ENCODE peak calls at places on chromosomes 12 and 14, in five cellular contexts. F is heart left ventricle; N is psoas muscle; H is tibial artery; L is CD8-positive, alpha-beta T cell. Z is an unnamed sample.

GRCh38 chr12:117092511-117092780 is 6.8 kb downstream of the TESC start:
- DNase-seq in N (no peak), F (no peak), L (no peak), H (no peak), Z (no peak)

GRCh38 chr14:32826404-32827082 is 112.1 kb upstream of the NPAS3 start:
- DNase-seq in F (peak), H (no peak), L (no peak), N (no peak), Z (no peak)

GRCh38 chr12:11707535-11707934 is 58.1 kb downstream of the ETV6 start:
- DNase-seq in H (no peak), F (peak), L (no peak), N (no peak), Z (no peak)

GRCh38 chr14:21537088-21537424 is 10.9 kb upstream of the SALL2 start:
- DNase-seq in N (no peak), H (no peak), F (no peak), L (no peak), Z (no peak)

GRCh38 chr14:76765461-76765931 is 4.2 kb downstream of the VASH1 start:
- DNase-seq in L (no peak), H (no peak), N (no peak), F (no peak), Z (peak)

GRCh38 chr12:106123551-106123991 is 15.2 kb downstream of the NUAK1 start:
- DNase-seq in N (peak), H (peak), L (no peak), F (peak), Z (peak)

GRCh38 chr12:118358607-118359540 is 13.8 kb downstream of the TAOK3 start:
- DNase-seq in L (no peak), N (no peak), F (no peak), H (no peak), Z (no peak)

GRCh38 chr14:35122696-35123387 is 490 bp downstream of the PRORP start:
- DNase-seq in H (peak), N (no peak), F (no peak), L (no peak), Z (no peak)

GRCh38 chr12:66603458-66603857 is 75.4 kb downstream of the GRIP1 start:
- DNase-seq in L (no peak), H (no peak), N (no peak), F (no peak), Z (no peak)

GRCh38 chr14:68704736-68705720 is 87.8 kb downstream of the ZFP36L1 start:
- DNase-seq in F (no peak), L (no peak), H (no peak), N (no peak), Z (peak)

GRCh38 chr12:12653922-12654321 is 42.1 kb downstream of the GPR19 start:
- DNase-seq in H (no peak), N (no peak), L (no peak), F (no peak), Z (no peak)

GRCh38 chr12:126831115-126831514 is 1435.9 kb upstream of the TMEM132C start:
- DNase-seq in F (no peak), H (no peak), L (no peak), N (no peak), Z (no peak)

GRCh38 chr12:56990648-56991318 is 15.6 kb downstream of the ZBTB39 start:
- DNase-seq in F (no peak), H (no peak), L (no peak), N (no peak), Z (peak)

GRCh38 chr12:114904254-114905003 is 220.5 kb upstream of the TBX3 start:
- DNase-seq in H (no peak), N (no peak), F (no peak), L (no peak), Z (no peak)

GRCh38 chr14:48936352-48936751 is 649.8 kb downstream of the RPS29 start:
- DNase-seq in H (no peak), F (no peak), L (no peak), N (no peak), Z (no peak)

GRCh38 chr14:92517761-92518160 is 4.2 kb downstream of the RIN3 start:
- DNase-seq in F (no peak), H (no peak), N (no peak), L (no peak), Z (no peak)

GRCh38 chr14:89401783-89402182 is 15.2 kb downstream of the FOXN3 start:
- DNase-seq in F (no peak), L (no peak), N (no peak), H (no peak), Z (no peak)

GRCh38 chr12:75196408-75196807 is 13.2 kb downstream of the KCNC2 start:
- DNase-seq in F (no peak), N (no peak), H (no peak), L (no peak), Z (no peak)

GRCh38 chr14:64671591-64671990 is 32.6 kb upstream of the PLEKHG3 start:
- DNase-seq in L (no peak), N (no peak), F (no peak), H (no peak), Z (no peak)

GRCh38 chr14:74531467-74531866 is 37.9 kb downstream of the ISCA2 start:
- DNase-seq in L (no peak), N (no peak), H (no peak), F (peak), Z (no peak)

GRCh38 chr12:52879394-52880351 is 25.2 kb downstream of the KRT8 start:
- DNase-seq in F (peak), N (peak), L (peak), H (peak), Z (no peak)

GRCh38 chr14:53128303-53128702 is 24.8 kb downstream of the DDHD1 start:
- DNase-seq in F (no peak), N (no peak), L (no peak), H (no peak), Z (no peak)

GRCh38 chr14:104103061-104104005 is 17.8 kb downstream of the ASPG start:
- DNase-seq in L (no peak), N (peak), H (no peak), F (no peak), Z (no peak)

GRCh38 chr14:88476375-88476774 is 78.4 kb downstream of the PTPN21 start:
- DNase-seq in L (no peak), H (no peak), N (no peak), F (no peak), Z (no peak)

GRCh38 chr12:21656931-21657335 is 709 bp downstream of the LDHB start:
- DNase-seq in L (peak), N (no peak), H (peak), F (peak), Z (peak)

GRCh38 chr14:51093371-51094281 is 1.3 kb downstream of the TRIM9 start:
- DNase-seq in F (no peak), H (no peak), L (peak), N (no peak), Z (no peak)

GRCh38 chr14:73376585-73376984 is 81.8 kb downstream of the NUMB start:
- DNase-seq in N (no peak), L (no peak), H (no peak), F (no peak), Z (no peak)

GRCh38 chr12:39287817-39288216 is 155.1 kb downstream of the KIF21A start:
- DNase-seq in N (no peak), H (no peak), L (no peak), F (no peak), Z (no peak)

GRCh38 chr12:20716037-20716436 is 20.9 kb downstream of the SLCO1C1 start:
- DNase-seq in L (no peak), N (no peak), F (no peak), H (no peak), Z (no peak)

GRCh38 chr12:117188121-117188665 is 2.1 kb downstream of the FBXO21 start:
- DNase-seq in N (no peak), H (no peak), F (no peak), L (no peak), Z (no peak)

GRCh38 chr12:116423053-116423452 is 136.1 kb upstream of the MAP1LC3B2 start:
- DNase-seq in L (no peak), N (no peak), H (no peak), F (no peak), Z (no peak)

GRCh38 chr14:38735006-38735405 is 368.0 kb downstream of the SEC23A start:
- DNase-seq in F (no peak), L (no peak), H (no peak), N (no peak), Z (no peak)

GRCh38 chr14:68050177-68050576 is 230.6 kb downstream of the RAD51B start:
- DNase-seq in F (no peak), N (no peak), H (no peak), L (no peak), Z (no peak)

GRCh38 chr14:96634481-96634880 is 132.3 kb downstream of the PAPOLA start:
- DNase-seq in H (no peak), F (no peak), L (no peak), N (no peak), Z (peak)

GRCh38 chr12:27821259-27821973 is 41.4 kb upstream of the MANSC4 start:
- DNase-seq in H (peak), F (peak), L (peak), N (no peak), Z (no peak)

GRCh38 chr14:21145437-21145836 is 10.4 kb downstream of the OR5AU1 start:
- DNase-seq in N (no peak), F (no peak), L (no peak), H (no peak), Z (no peak)

GRCh38 chr12:32331133-32331532 is 68.2 kb upstream of the FGD4 start:
- DNase-seq in N (no peak), F (no peak), H (no peak), L (no peak), Z (no peak)

GRCh38 chr14:102086346-102086971 is 385 bp downstream of the HSP90AA1 start:
- DNase-seq in N (peak), L (peak), H (peak), F (peak), Z (no peak)

GRCh38 chr14:102088012-102088792 is 1.4 kb upstream of the HSP90AA1 start:
- DNase-seq in N (peak), F (peak), H (peak), L (peak), Z (no peak)

GRCh38 chr14:102085503-102085902 is 1.3 kb downstream of the HSP90AA1 start:
- DNase-seq in N (no peak), L (no peak), F (no peak), H (no peak), Z (no peak)

GRCh38 chr14:102087762-102088011 is 843 bp upstream of the HSP90AA1 start:
- DNase-seq in F (no peak), H (no peak), L (no peak), N (no peak), Z (no peak)

DNA sequence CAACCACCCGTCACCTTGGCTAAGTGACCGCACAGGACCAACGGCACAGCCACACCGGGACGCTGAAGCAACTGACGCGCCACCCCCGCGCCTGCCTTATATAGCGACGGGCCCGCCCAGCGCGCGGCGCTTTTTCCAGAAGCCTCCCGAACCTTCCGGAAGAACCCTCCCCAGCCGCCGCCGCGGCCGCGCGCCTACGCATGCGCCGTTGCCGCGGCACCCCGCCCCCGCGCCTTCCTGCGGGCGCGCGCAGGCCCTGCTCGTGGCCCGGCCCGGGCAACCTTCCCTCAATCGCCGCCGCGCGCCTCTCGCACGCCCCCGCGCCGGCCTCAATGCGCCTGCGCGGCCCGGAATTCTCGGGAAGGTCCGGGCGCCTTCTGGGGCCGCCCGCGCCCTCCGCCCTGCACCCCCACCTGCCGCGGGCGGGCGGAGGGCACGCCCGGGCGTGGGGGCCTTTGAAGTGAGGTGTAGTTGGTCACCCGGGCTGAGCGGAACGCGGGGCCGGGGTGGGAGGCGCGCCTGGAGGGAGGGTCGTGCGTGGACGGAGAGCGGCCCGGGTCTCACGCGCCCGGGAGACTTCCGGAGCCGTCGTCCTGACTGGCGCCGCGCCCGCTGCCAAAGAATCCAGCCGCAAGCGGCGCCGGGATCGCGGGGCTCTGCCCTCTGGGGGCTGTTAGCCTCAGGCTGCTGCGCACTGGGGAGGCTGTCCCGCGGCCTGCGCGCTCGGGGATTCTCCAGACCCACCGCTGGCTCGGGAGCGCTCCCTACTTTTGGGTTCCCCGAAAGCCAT is at the start of gene HSP90AA1:
- DNase-seq in F (peak), H (peak), N (peak), L (peak), Z (peak)
- TF ChIP-seq CTCF in F (peak), H (no peak), N (peak), L (no peak), Z (no peak)

GRCh38 chr14:23528555-23528954 is 23.0 kb downstream of the ZFHX2 start:
- DNase-seq in H (no peak), L (no peak), F (no peak), N (no peak), Z (no peak)

GRCh38 chr14:23524954-23525353 is 26.6 kb downstream of the ZFHX2 start:
- DNase-seq in N (no peak), L (no peak), H (no peak), F (no peak), Z (no peak)

GRCh38 chr14:23523229-23524016 is 28.1 kb downstream of the ZFHX2 start:
- DNase-seq in N (no peak), H (no peak), F (no peak), L (no peak), Z (no peak)

GRCh38 chr14:23522643-23523198 is 28.8 kb downstream of the ZFHX2 start:
- DNase-seq in F (no peak), N (no peak), H (no peak), L (no peak), Z (no peak)

GRCh38 chr14:23525611-23526010 is 26.0 kb downstream of the ZFHX2 start:
- DNase-seq in H (no peak), F (no peak), N (no peak), L (no peak), Z (no peak)
- TF ChIP-seq CTCF in H (no peak), F (no peak), N (no peak), L (no peak), Z (no peak)

GRCh38 chr12:9636807-9637206 is 29.1 kb upstream of the KLRB1 start:
- DNase-seq in H (no peak), L (no peak), N (no peak), F (no peak), Z (no peak)
- TF ChIP-seq CTCF in H (no peak), L (no peak), N (no peak), F (no peak), Z (no peak)

GRCh38 chr12:131436922-131437705 is 273.8 kb upstream of the SFSWAP start:
- DNase-seq in F (no peak), L (no peak), N (no peak), H (no peak), Z (no peak)

GRCh38 chr12:131437706-131438210 is 273.1 kb upstream of the SFSWAP start:
- DNase-seq in N (no peak), H (no peak), L (no peak), F (no peak), Z (no peak)

GRCh38 chr12:131441638-131442336 is 269.1 kb upstream of the SFSWAP start:
- DNase-seq in L (no peak), H (no peak), N (no peak), F (no peak), Z (no peak)

GRCh38 chr12:131442337-131442918 is 268.5 kb upstream of the SFSWAP start:
- DNase-seq in L (peak), N (no peak), F (no peak), H (no peak), Z (no peak)

GRCh38 chr12:131438874-131439273 is 272.0 kb upstream of the SFSWAP start:
- DNase-seq in H (no peak), F (no peak), N (no peak), L (no peak), Z (no peak)
- TF ChIP-seq CTCF in H (no peak), F (no peak), N (no peak), L (no peak), Z (no peak)

GRCh38 chr12:48454675-48455074 is 17.7 kb upstream of the ANP32D start:
- DNase-seq in N (no peak), H (no peak), L (no peak), F (no peak), Z (no peak)
- TF ChIP-seq CTCF in N (peak), H (peak), L (no peak), F (peak), Z (peak)

GRCh38 chr12:5096241-5096880 is 52.7 kb downstream of the KCNA5 start:
- DNase-seq in F (no peak), L (no peak), H (no peak), N (no peak), Z (peak)
- TF ChIP-seq CTCF in F (no peak), L (no peak), H (no peak), N (no peak), Z (no peak)

DNA sequence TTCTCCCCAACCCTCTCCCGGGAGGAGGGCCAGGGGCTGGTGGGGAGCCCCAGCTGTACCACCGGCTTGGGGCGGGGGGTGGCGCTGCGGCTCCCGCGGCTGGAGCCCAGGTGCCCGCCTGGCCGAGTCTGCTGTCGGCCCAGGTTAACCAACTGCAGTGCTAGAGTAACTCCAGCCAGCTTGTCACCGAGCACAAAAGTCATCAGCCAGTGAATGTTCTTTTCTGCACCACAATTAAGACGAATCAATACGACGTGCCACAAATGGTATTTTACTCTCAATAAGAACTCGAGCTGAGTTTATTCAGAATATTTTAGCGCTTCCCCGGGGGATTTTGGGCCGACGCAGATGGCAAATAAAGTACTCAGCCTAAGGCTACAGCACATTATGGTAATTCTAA is 83.3 kb downstream of the BCL11B start:
- DNase-seq in H (no peak), L (peak), F (no peak), N (no peak), Z (no peak)
- TF ChIP-seq CTCF in H (no peak), L (peak), F (no peak), N (peak), Z (no peak)

Z was measured in coronary artery.